ENCODE peak calls at places on chromosome 15, in nine cellular contexts. A is nephron progenitor cell, U is A172, E is heart left ventricle, J is amniotic stem cell, G is endothelial cell, X is kidney, R is ELF-1, H is RCC 7860. Y is an unnamed sample.

GRCh38 chr15:74032606-74033561 is 38.4 kb downstream of the PML start:
- DNase-seq in A (no peak), U (no peak), E (no peak), J (no peak), G (no peak), X (no peak), R (no peak), H (no peak), Y (peak; percentile 22)

GRCh38 chr15:69762373-69763148 is 309.9 kb downstream of the RPLP1 start:
- DNase-seq in A (no peak), U (no peak), E (no peak), J (no peak), G (peak; percentile 13), X (no peak), R (peak; percentile 71), H (no peak), Y (peak; percentile 79)

GRCh38 chr15:93173369-93173768 is 84.4 kb upstream of the RGMA start:
- DNase-seq in A (no peak), U (peak; percentile 57), E (no peak), J (no peak), G (no peak), X (no peak), R (no peak), H (no peak), Y (peak; percentile 28)

GRCh38 chr15:90412356-90413194 is 24.5 kb downstream of the IQGAP1 start:
- DNase-seq in A (no peak), U (peak; percentile 70), E (no peak), J (no peak), G (no peak), X (no peak), R (peak; percentile 83), H (no peak), Y (peak; percentile 73)

GRCh38 chr15:45456212-45457106 is 66.1 kb downstream of the SLC30A4 start:
- DNase-seq in A (no peak), U (peak; percentile 98), E (no peak), J (peak; percentile 97), G (no peak), X (peak; percentile 79), R (peak; percentile 90), H (peak; percentile 99), Y (peak; percentile 50)

GRCh38 chr15:90560229-90560771 is 30.6 kb downstream of the CRTC3 start:
- DNase-seq in A (no peak), U (peak; percentile 94), E (peak; percentile 84), J (peak; percentile 77), G (no peak), X (no peak), R (peak; percentile 43), H (no peak), Y (no peak)

GRCh38 chr15:84846269-84846668 is 29.1 kb downstream of the ALPK3 start:
- DNase-seq in A (no peak), U (no peak), E (no peak), J (no peak), G (no peak), X (no peak), R (no peak), H (no peak), Y (no peak)

GRCh38 chr15:83160741-83161140 is 46.9 kb downstream of the HDGFL3 start:
- DNase-seq in A (no peak), U (no peak), E (no peak), J (no peak), G (no peak), X (no peak), R (no peak), H (no peak), Y (no peak)

GRCh38 chr15:39846108-39846507 is 63.5 kb upstream of the FSIP1 start:
- DNase-seq in A (no peak), U (no peak), E (no peak), J (no peak), G (no peak), X (no peak), R (no peak), H (peak; percentile 14), Y (no peak)

GRCh38 chr15:31255732-31256384 is 70.8 kb upstream of the KLF13 start:
- DNase-seq in A (no peak), U (no peak), E (peak; percentile 24), J (no peak), G (no peak), X (peak; percentile 38), R (peak; percentile 40), H (no peak), Y (no peak)

GRCh38 chr15:50049871-50050270 is 69.2 kb downstream of the ATP8B4 start:
- DNase-seq in A (no peak), U (peak; percentile 8), E (no peak), J (no peak), G (no peak), X (no peak), R (no peak), H (peak; percentile 46), Y (no peak)

GRCh38 chr15:31069360-31070000 is 32.0 kb downstream of the TRPM1 start:
- DNase-seq in A (no peak), U (no peak), E (no peak), J (no peak), G (no peak), X (peak; percentile 76), R (no peak), H (no peak), Y (no peak)

GRCh38 chr15:56532766-56533455 is 68.0 kb upstream of the MNS1 start:
- DNase-seq in A (no peak), U (no peak), E (no peak), J (no peak), G (no peak), X (no peak), R (no peak), H (no peak), Y (no peak)

GRCh38 chr15:79090487-79091203 is at the start of gene RASGRF1:
- DNase-seq in A (peak; percentile 45), U (no peak), E (no peak), J (no peak), G (peak; percentile 17), X (no peak), R (peak; percentile 76), H (no peak), Y (peak; percentile 83)

GRCh38 chr15:68213991-68214837 is 9.1 kb upstream of the CALML4 start:
- DNase-seq in A (no peak), U (no peak), E (peak; percentile 4), J (no peak), G (no peak), X (peak; percentile 48), R (no peak), H (no peak), Y (peak; percentile 37)

GRCh38 chr15:35289029-35289617 is 204.0 kb upstream of the NANOGP8 start:
- DNase-seq in A (peak; percentile 25), U (peak; percentile 53), E (no peak), J (no peak), G (peak; percentile 19), X (no peak), R (peak; percentile 24), H (peak; percentile 28), Y (no peak)

GRCh38 chr15:41207687-41208448 is 22.7 kb downstream of the EXD1 start:
- DNase-seq in A (no peak), U (no peak), E (no peak), J (no peak), G (no peak), X (no peak), R (peak; percentile 32), H (peak; percentile 78), Y (no peak)

GRCh38 chr15:77376770-77377169 is 43.1 kb downstream of the PEAK1 start:
- DNase-seq in A (no peak), U (no peak), E (no peak), J (no peak), G (no peak), X (no peak), R (no peak), H (no peak), Y (no peak)

GRCh38 chr15:69046781-69047180 is 32.3 kb downstream of the NOX5 start:
- DNase-seq in A (no peak), U (no peak), E (no peak), J (no peak), G (no peak), X (no peak), R (no peak), H (no peak), Y (no peak)

GRCh38 chr15:91253605-91254004 is 153.5 kb downstream of the SV2B start:
- DNase-seq in A (no peak), U (no peak), E (no peak), J (no peak), G (no peak), X (no peak), R (no peak), H (no peak), Y (no peak)

GRCh38 chr15:66580643-66581042 is 14.8 kb upstream of the LCTL start:
- DNase-seq in A (no peak), U (peak; percentile 11), E (no peak), J (no peak), G (no peak), X (no peak), R (no peak), H (no peak), Y (no peak)

GRCh38 chr15:90184119-90184785 is 16.9 kb upstream of the SEMA4B start:
- DNase-seq in A (peak; percentile 52), U (peak; percentile 85), E (peak; percentile 86), J (no peak), G (no peak), X (peak; percentile 95), R (peak; percentile 60), H (peak; percentile 90), Y (no peak)

GRCh38 chr15:41828747-41829270 is 917 bp downstream of the JMJD7 start:
- DNase-seq in A (no peak), U (no peak), E (no peak), J (no peak), G (no peak), X (no peak), R (no peak), H (no peak), Y (no peak)

GRCh38 chr15:45048784-45049631 is 26.0 kb downstream of the SORD start:
- DNase-seq in A (no peak), U (no peak), E (peak; percentile 21), J (no peak), G (no peak), X (no peak), R (peak; percentile 37), H (no peak), Y (peak; percentile 55)

GRCh38 chr15:51727141-51727897 is 10.1 kb downstream of the LYSMD2 start:
- DNase-seq in A (no peak), U (no peak), E (no peak), J (no peak), G (no peak), X (no peak), R (peak; percentile 40), H (peak; percentile 58), Y (no peak)

GRCh38 chr15:73127302-73127936 is 75.2 kb downstream of the NEO1 start:
- DNase-seq in A (peak; percentile 25), U (peak; percentile 14), E (no peak), J (no peak), G (peak; percentile 56), X (no peak), R (peak; percentile 35), H (peak; percentile 16), Y (peak; percentile 76)

GRCh38 chr15:97598353-97598798 is 362.1 kb upstream of the ARRDC4 start:
- DNase-seq in A (no peak), U (peak; percentile 23), E (no peak), J (no peak), G (no peak), X (no peak), R (no peak), H (no peak), Y (no peak)

GRCh38 chr15:91954211-91954804 is 100.8 kb downstream of the SLCO3A1 start:
- DNase-seq in A (no peak), U (no peak), E (no peak), J (no peak), G (no peak), X (no peak), R (no peak), H (no peak), Y (no peak)

GRCh38 chr15:39205506-39206371 is 375.1 kb upstream of the THBS1 start:
- DNase-seq in A (no peak), U (no peak), E (no peak), J (no peak), G (no peak), X (no peak), R (no peak), H (no peak), Y (no peak)

GRCh38 chr15:69979269-69979668 is 118.4 kb downstream of the TLE3 start:
- DNase-seq in A (no peak), U (peak; percentile 67), E (no peak), J (no peak), G (no peak), X (no peak), R (peak; percentile 46), H (peak; percentile 65), Y (peak; percentile 69)

GRCh38 chr15:84725001-84725491 is 9.1 kb upstream of the SEC11A start:
- DNase-seq in A (no peak), U (peak; percentile 68), E (peak; percentile 43), J (no peak), G (no peak), X (no peak), R (peak; percentile 55), H (no peak), Y (no peak)